ENCODE peak calls at places on chromosomes 3 and 15, in six cellular contexts. One of them, this sample, is unnamed.
A peak's percentile ranks its signal among the peaks of the same experiment; 100 is the strongest.

GRCh38 chr15:69468241-69469121 is 15.9 kb downstream of the RPLP1 start:
- DNase-seq in trophoblast cell: no peak
- DNase-seq in H9: no peak
- DNase-seq in mesenchymal stem cell: peak; percentile 79
- DNase-seq in IMR-90: peak; percentile 87
- DNase-seq in H1: no peak
- DNase-seq in this sample: no peak

GRCh38 chr3:141649871-141650270 is 88.2 kb upstream of the RNF7 start:
- DNase-seq in trophoblast cell: no peak
- DNase-seq in H9: no peak
- DNase-seq in mesenchymal stem cell: no peak
- DNase-seq in IMR-90: no peak
- DNase-seq in H1: no peak
- DNase-seq in this sample: no peak

GRCh38 chr15:63974036-63974435 is 72.2 kb downstream of the DAPK2 start:
- DNase-seq in trophoblast cell: no peak
- DNase-seq in H9: no peak
- DNase-seq in mesenchymal stem cell: no peak
- DNase-seq in IMR-90: no peak
- DNase-seq in H1: no peak
- DNase-seq in this sample: no peak

GRCh38 chr3:160956785-160957184 is 148.4 kb downstream of the B3GALNT1 start:
- DNase-seq in trophoblast cell: peak; percentile 77
- DNase-seq in H9: no peak
- DNase-seq in mesenchymal stem cell: peak; percentile 31
- DNase-seq in IMR-90: peak; percentile 7
- DNase-seq in H1: no peak
- DNase-seq in this sample: no peak

GRCh38 chr3:71461749-71462483 is 121.6 kb downstream of the FOXP1 start:
- DNase-seq in trophoblast cell: peak; percentile 67
- DNase-seq in H9: no peak
- DNase-seq in mesenchymal stem cell: peak; percentile 15
- DNase-seq in IMR-90: peak; percentile 50
- DNase-seq in H1: no peak
- DNase-seq in this sample: no peak

GRCh38 chr3:11532865-11533490 is 110.7 kb downstream of the VGLL4 start:
- DNase-seq in trophoblast cell: no peak
- DNase-seq in H9: no peak
- DNase-seq in mesenchymal stem cell: no peak
- DNase-seq in IMR-90: peak; percentile 79
- DNase-seq in H1: no peak
- DNase-seq in this sample: no peak

GRCh38 chr15:25901841-25902610 is 38.9 kb upstream of the ATP10A start:
- DNase-seq in trophoblast cell: no peak
- DNase-seq in H9: no peak
- DNase-seq in mesenchymal stem cell: no peak
- DNase-seq in IMR-90: no peak
- DNase-seq in H1: no peak
- DNase-seq in this sample: no peak

GRCh38 chr15:68342351-68342750 is 64.8 kb downstream of the FEM1B start:
- DNase-seq in trophoblast cell: no peak
- DNase-seq in H9: no peak
- DNase-seq in mesenchymal stem cell: no peak
- DNase-seq in IMR-90: no peak
- DNase-seq in H1: no peak
- DNase-seq in this sample: no peak

GRCh38 chr3:101310580-101311375 is 9.6 kb downstream of the IMPG2 start:
- DNase-seq in trophoblast cell: no peak
- DNase-seq in H9: no peak
- DNase-seq in mesenchymal stem cell: peak; percentile 48
- DNase-seq in IMR-90: peak; percentile 75
- DNase-seq in H1: no peak
- DNase-seq in this sample: no peak

GRCh38 chr3:71208273-71209095 is 375.0 kb downstream of the FOXP1 start:
- DNase-seq in trophoblast cell: peak; percentile 28
- DNase-seq in H9: no peak
- DNase-seq in mesenchymal stem cell: peak; percentile 85
- DNase-seq in IMR-90: peak; percentile 33
- DNase-seq in H1: no peak
- DNase-seq in this sample: no peak

GRCh38 chr3:30492581-30493192 is 113.7 kb upstream of the TGFBR2 start:
- DNase-seq in trophoblast cell: peak; percentile 85
- DNase-seq in H9: no peak
- DNase-seq in mesenchymal stem cell: peak; percentile 41
- DNase-seq in IMR-90: peak; percentile 40
- DNase-seq in H1: no peak
- DNase-seq in this sample: no peak

GRCh38 chr15:41565702-41566101 is 6.7 kb downstream of the TYRO3 start:
- DNase-seq in trophoblast cell: no peak
- DNase-seq in H9: no peak
- DNase-seq in mesenchymal stem cell: no peak
- DNase-seq in IMR-90: no peak
- DNase-seq in H1: no peak
- DNase-seq in this sample: no peak

GRCh38 chr15:100596792-100597191 is 5.2 kb downstream of the LINS1 start:
- DNase-seq in trophoblast cell: peak; percentile 11
- DNase-seq in H9: no peak
- DNase-seq in mesenchymal stem cell: no peak
- DNase-seq in IMR-90: no peak
- DNase-seq in H1: no peak
- DNase-seq in this sample: no peak

GRCh38 chr15:98667521-98668179 is 19.3 kb downstream of the IGF1R start:
- DNase-seq in trophoblast cell: peak; percentile 77
- DNase-seq in H9: peak; percentile 63
- DNase-seq in mesenchymal stem cell: no peak
- DNase-seq in IMR-90: no peak
- DNase-seq in H1: no peak
- DNase-seq in this sample: no peak

GRCh38 chr15:25022233-25022632 is 67.4 kb downstream of the SNRPN start:
- DNase-seq in trophoblast cell: no peak
- DNase-seq in H9: no peak
- DNase-seq in mesenchymal stem cell: no peak
- DNase-seq in IMR-90: peak; percentile 64
- DNase-seq in H1: no peak
- DNase-seq in this sample: no peak

GRCh38 chr3:132228923-132229322 is 88.3 kb upstream of the ACP3 start:
- DNase-seq in trophoblast cell: no peak
- DNase-seq in H9: no peak
- DNase-seq in mesenchymal stem cell: peak; percentile 18
- DNase-seq in IMR-90: peak; percentile 10
- DNase-seq in H1: no peak
- DNase-seq in this sample: no peak

GRCh38 chr3:20125289-20125688 is 60.7 kb downstream of the SGO1 start:
- DNase-seq in trophoblast cell: no peak
- DNase-seq in H9: no peak
- DNase-seq in mesenchymal stem cell: no peak
- DNase-seq in IMR-90: no peak
- DNase-seq in H1: no peak
- DNase-seq in this sample: no peak
- H2AFZ ChIP-seq in trophoblast cell: no peak overlapping the region
- H2AFZ ChIP-seq in H9: no peak overlapping the region
- H2AFZ ChIP-seq in mesenchymal stem cell: no peak overlapping the region
- H2AFZ ChIP-seq in IMR-90: no peak overlapping the region
- H2AFZ ChIP-seq in H1: no peak overlapping the region
- H2AFZ ChIP-seq in this sample: no peak overlapping the region

GRCh38 chr3:125192190-125193035 is 20.1 kb downstream of the SLC12A8 start:
- DNase-seq in trophoblast cell: peak; percentile 89
- DNase-seq in H9: peak; percentile 58
- DNase-seq in mesenchymal stem cell: no peak
- DNase-seq in IMR-90: no peak
- DNase-seq in H1: no peak
- DNase-seq in this sample: no peak

GRCh38 chr3:125191256-125191655 is 21.3 kb downstream of the SLC12A8 start:
- DNase-seq in trophoblast cell: no peak
- DNase-seq in H9: no peak
- DNase-seq in mesenchymal stem cell: peak; percentile 22
- DNase-seq in IMR-90: peak; percentile 50
- DNase-seq in H1: no peak
- DNase-seq in this sample: no peak

GRCh38 chr3:125190781-125191180 is 21.8 kb downstream of the SLC12A8 start:
- DNase-seq in trophoblast cell: no peak
- DNase-seq in H9: no peak
- DNase-seq in mesenchymal stem cell: no peak
- DNase-seq in IMR-90: no peak
- DNase-seq in H1: no peak
- DNase-seq in this sample: no peak

GRCh38 chr3:125189378-125190165 is 23.0 kb downstream of the SLC12A8 start:
- DNase-seq in trophoblast cell: no peak
- DNase-seq in H9: no peak
- DNase-seq in mesenchymal stem cell: no peak
- DNase-seq in IMR-90: no peak
- DNase-seq in H1: no peak
- DNase-seq in this sample: no peak

DNA sequence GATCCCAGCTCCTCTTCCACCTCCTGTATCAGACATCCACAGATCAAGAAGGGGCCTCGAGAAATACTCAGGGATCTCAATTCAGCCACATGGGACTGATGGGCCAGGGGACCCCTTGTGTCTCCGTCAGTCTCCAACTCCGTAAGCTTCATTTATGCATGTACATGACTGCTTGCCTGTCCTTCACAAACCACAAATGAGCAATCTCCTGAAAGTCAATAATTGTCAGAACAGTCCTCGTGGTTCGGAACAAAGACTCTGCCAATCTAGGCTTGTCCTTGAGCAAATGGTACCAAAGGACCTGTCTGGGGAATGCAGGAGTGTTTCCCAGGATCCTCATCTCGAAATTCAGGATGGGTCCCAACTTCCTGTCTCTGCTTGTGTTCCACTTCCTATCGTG is 20.8 kb downstream of the SLC12A8 start:
- DNase-seq in trophoblast cell: no peak
- DNase-seq in H9: no peak
- DNase-seq in mesenchymal stem cell: no peak
- DNase-seq in IMR-90: no peak
- DNase-seq in H1: no peak
- DNase-seq in this sample: no peak
- H2BK5ac ChIP-seq in trophoblast cell: no peak overlapping the region
- H2BK5ac ChIP-seq in H9: no peak overlapping the region
- H2BK5ac ChIP-seq in mesenchymal stem cell: no peak overlapping the region
- H2BK5ac ChIP-seq in IMR-90: no peak overlapping the region
- H2BK5ac ChIP-seq in H1: no peak overlapping the region
- H2BK5ac ChIP-seq in this sample: no peak overlapping the region

GRCh38 chr15:91099616-91100560 is at the start of gene SV2B:
- DNase-seq in trophoblast cell: peak; percentile 50
- DNase-seq in H9: peak; percentile 65
- DNase-seq in mesenchymal stem cell: peak; percentile 14
- DNase-seq in IMR-90: peak; percentile 42
- DNase-seq in H1: no peak
- DNase-seq in this sample: peak; percentile 38
- H2AFZ ChIP-seq in trophoblast cell: no peak within 1 kb of the TSS
- H2AFZ ChIP-seq in H9: no peak within 1 kb of the TSS
- H2AFZ ChIP-seq in mesenchymal stem cell: no peak within 1 kb of the TSS
- H2AFZ ChIP-seq in IMR-90: peak within 1 kb of the TSS; percentile 76
- H2AFZ ChIP-seq in H1: peak within 1 kb of the TSS; percentile 82
- H2AFZ ChIP-seq in this sample: peak within 1 kb of the TSS; percentile 75

DNA sequence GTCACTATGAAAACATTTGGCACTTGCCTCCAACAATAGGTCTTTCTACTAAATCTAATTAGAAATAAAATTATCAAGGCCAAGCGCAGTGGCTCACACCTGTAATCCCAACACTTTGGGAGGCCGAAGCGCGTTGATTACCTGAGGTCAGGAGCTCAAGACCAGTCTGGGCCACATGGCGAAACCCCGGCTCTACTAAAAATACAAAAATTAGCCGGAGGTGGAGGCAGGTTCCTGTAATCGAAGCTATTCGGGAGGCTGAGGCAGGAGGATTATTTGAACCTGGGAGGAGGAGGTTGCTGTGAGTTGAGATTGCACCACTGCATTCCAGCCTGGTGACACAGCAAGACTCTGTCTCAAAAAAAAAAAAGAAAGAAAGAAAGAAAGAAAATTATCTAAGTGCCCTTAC is 1.6 kb upstream of the PLD1 start:
- DNase-seq in trophoblast cell: peak; percentile 88
- DNase-seq in H9: no peak
- DNase-seq in mesenchymal stem cell: peak; percentile 83
- DNase-seq in IMR-90: peak; percentile 74
- DNase-seq in H1: no peak
- DNase-seq in this sample: no peak
- H2BK5ac ChIP-seq in trophoblast cell: no peak overlapping the region
- H2BK5ac ChIP-seq in H9: no peak overlapping the region
- H2BK5ac ChIP-seq in mesenchymal stem cell: no peak overlapping the region
- H2BK5ac ChIP-seq in IMR-90: peak overlapping the region; percentile 37
- H2BK5ac ChIP-seq in H1: no peak overlapping the region
- H2BK5ac ChIP-seq in this sample: no peak overlapping the region

DNA sequence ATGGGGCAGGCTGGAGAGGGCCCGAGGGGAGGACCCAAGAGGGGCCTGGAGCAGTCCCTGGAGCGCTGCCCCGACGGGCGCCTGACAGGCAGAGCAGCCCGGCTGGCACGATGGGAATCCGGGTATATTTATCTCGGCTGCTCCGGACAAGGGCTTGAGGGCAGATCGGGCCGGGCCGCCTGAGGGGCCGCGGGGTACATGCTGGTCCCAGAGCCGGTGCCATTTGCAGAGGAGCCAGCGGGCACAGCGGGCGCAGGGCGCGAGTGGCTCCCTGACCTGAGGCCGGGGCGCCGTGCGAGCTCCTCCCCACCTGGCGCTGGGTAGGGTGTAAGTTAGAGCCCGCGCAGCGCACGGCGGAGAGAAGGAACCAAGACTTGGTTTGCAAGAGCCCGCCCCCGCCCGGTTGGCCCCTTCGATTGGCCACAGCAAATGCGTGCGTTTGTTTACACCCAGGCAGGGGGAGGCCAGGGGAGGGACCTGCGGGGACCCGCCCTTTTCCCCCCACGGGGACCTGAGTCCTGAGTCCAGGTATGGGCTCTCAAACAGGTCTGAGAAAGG is 727 bp downstream of the SLC38A3 start:
- DNase-seq in trophoblast cell: peak; percentile 31
- DNase-seq in H9: peak; percentile 86
- DNase-seq in mesenchymal stem cell: no peak
- DNase-seq in IMR-90: no peak
- DNase-seq in H1: no peak
- DNase-seq in this sample: no peak
- H2AFZ ChIP-seq in trophoblast cell: peak overlapping the region; percentile 27
- H2AFZ ChIP-seq in H9: no peak overlapping the region
- H2AFZ ChIP-seq in mesenchymal stem cell: no peak overlapping the region
- H2AFZ ChIP-seq in IMR-90: peak overlapping the region; percentile 83
- H2AFZ ChIP-seq in H1: no peak overlapping the region
- H2AFZ ChIP-seq in this sample: peak overlapping the region; percentile 99

DNA sequence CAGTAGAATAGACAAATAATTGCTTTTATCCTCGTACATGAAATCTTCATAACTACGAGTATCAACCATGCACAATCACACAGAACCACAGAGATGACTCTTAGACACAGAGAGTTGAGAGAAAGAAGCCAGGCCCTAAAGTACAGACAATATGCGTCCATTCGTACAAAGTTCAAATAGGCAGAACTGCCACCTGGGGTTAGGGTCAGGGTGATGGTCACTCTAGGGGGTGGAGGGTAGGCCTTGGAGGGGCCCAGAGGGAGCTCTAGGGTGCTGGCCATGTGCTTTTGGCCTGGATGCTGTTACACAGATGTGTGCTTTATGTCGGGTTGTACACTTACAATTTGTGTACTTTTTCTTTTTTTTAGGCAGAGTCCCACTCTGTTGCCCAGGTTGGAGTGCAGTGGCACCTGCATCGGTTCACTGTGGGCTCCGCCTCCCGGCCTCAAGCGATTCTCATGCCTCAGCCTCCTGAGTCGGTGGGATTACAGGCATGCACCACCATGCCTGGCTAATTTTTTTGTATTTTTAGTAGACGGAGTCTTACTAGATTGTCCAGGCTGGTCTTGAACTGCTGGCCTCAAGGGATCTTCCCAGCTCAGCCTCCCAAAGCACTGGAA is 65.9 kb upstream of the KLF13 start:
- DNase-seq in trophoblast cell: no peak
- DNase-seq in H9: peak; percentile 14
- DNase-seq in mesenchymal stem cell: no peak
- DNase-seq in IMR-90: no peak
- DNase-seq in H1: no peak
- DNase-seq in this sample: no peak
- H2BK5ac ChIP-seq in trophoblast cell: no peak overlapping the region
- H2BK5ac ChIP-seq in H9: no peak overlapping the region
- H2BK5ac ChIP-seq in mesenchymal stem cell: no peak overlapping the region
- H2BK5ac ChIP-seq in IMR-90: no peak overlapping the region
- H2BK5ac ChIP-seq in H1: no peak overlapping the region
- H2BK5ac ChIP-seq in this sample: no peak overlapping the region